ENCODE peak calls at places on chromosomes 11 and 22, in seven cellular contexts. Y is HCT116, I is SK-N-SH, J is K562, P is GM12878, H is H1, K is HepG2. N is an unnamed sample.

GRCh38 chr11:128517457-128518230 is 69.7 kb downstream of the ETS1 start:
- DNase-seq in H (no peak), I (no peak), K (no peak), P (no peak), Y (no peak), J (no peak), N (no peak)

GRCh38 chr11:17743808-17744119 is 9.2 kb downstream of the KCNC1 start:
- DNase-seq in J (no peak), I (no peak), H (no peak), Y (no peak), P (no peak), K (no peak), N (no peak)

GRCh38 chr11:112310867-112311266 is 50.2 kb upstream of the PLET1 start:
- DNase-seq in H (no peak), I (no peak), Y (no peak), P (no peak), J (no peak), K (no peak), N (no peak)

GRCh38 chr11:106471273-106471672 is 393.8 kb downstream of the AASDHPPT start:
- DNase-seq in H (no peak), P (no peak), K (no peak), J (no peak), I (no peak), Y (no peak), N (no peak)

GRCh38 chr11:35933572-35933925 is 10.3 kb upstream of the LDLRAD3 start:
- DNase-seq in P (no peak), K (no peak), J (no peak), H (no peak), I (no peak), Y (no peak), N (no peak)

GRCh38 chr11:14623036-14623435 is 20.6 kb upstream of the PDE3B start:
- DNase-seq in H (no peak), K (no peak), Y (no peak), J (peak), P (no peak), I (no peak), N (no peak)

GRCh38 chr11:134537941-134538340 is 125.9 kb upstream of the B3GAT1 start:
- DNase-seq in H (peak), I (no peak), K (no peak), Y (no peak), P (no peak), J (no peak), N (no peak)

GRCh38 chr11:70399681-70400112 is 1.4 kb downstream of the CTTN start:
- DNase-seq in I (peak), K (peak), J (peak), H (peak), Y (peak), P (no peak), N (peak)

GRCh38 chr11:82547163-82547560 is 186.5 kb downstream of the FAM181B start:
- DNase-seq in P (no peak), Y (no peak), I (no peak), J (no peak), H (no peak), K (no peak), N (no peak)

GRCh38 chr22:41848468-41848867 is 15.6 kb downstream of the SREBF2 start:
- DNase-seq in I (no peak), J (peak), Y (no peak), K (no peak), P (no peak), H (no peak), N (peak)

GRCh38 chr11:14414470-14415461 is 55.8 kb upstream of the RRAS2 start:
- DNase-seq in Y (no peak), K (no peak), J (peak), H (no peak), P (peak), I (no peak), N (no peak)

GRCh38 chr11:19987243-19987870 is 172.9 kb downstream of the DBX1 start:
- DNase-seq in Y (no peak), P (no peak), I (no peak), J (peak), K (no peak), H (no peak), N (no peak)

GRCh38 chr22:38062782-38063181 is 5.6 kb downstream of the PICK1 start:
- DNase-seq in P (no peak), J (no peak), Y (no peak), H (no peak), I (no peak), K (no peak), N (no peak)

GRCh38 chr11:2186669-2187266 is 15.2 kb upstream of the TH start:
- DNase-seq in K (peak), I (peak), H (peak), J (peak), P (no peak), Y (peak), N (peak)

GRCh38 chr11:62909107-62909894 is 11.9 kb downstream of the CHRM1 start:
- DNase-seq in I (peak), H (peak), K (peak), J (peak), Y (peak), P (no peak), N (peak)

GRCh38 chr11:70111269-70112016 is 33.3 kb downstream of the ANO1 start:
- DNase-seq in H (no peak), I (no peak), Y (no peak), J (peak), P (no peak), K (peak), N (peak)

GRCh38 chr11:72630104-72630852 is 43.9 kb downstream of the PDE2A start:
- DNase-seq in I (no peak), K (no peak), P (no peak), H (no peak), J (no peak), Y (no peak), N (no peak)

GRCh38 chr22:34604312-34604711 is 461.6 kb upstream of the ISX start:
- DNase-seq in J (no peak), Y (no peak), I (no peak), K (no peak), H (no peak), P (no peak), N (no peak)

GRCh38 chr11:2196970-2197770 is 25.6 kb upstream of the TH start:
- DNase-seq in H (peak), J (peak), I (peak), K (peak), Y (peak), P (no peak), N (peak)

GRCh38 chr11:101187748-101188147 is 58.1 kb upstream of the PGR start:
- DNase-seq in Y (no peak), P (no peak), K (no peak), H (no peak), J (no peak), I (no peak), N (no peak)

GRCh38 chr22:26476705-26477340 is 6.8 kb downstream of the HPS4 start:
- DNase-seq in Y (no peak), K (peak), P (no peak), J (no peak), I (no peak), H (no peak), N (no peak)

GRCh38 chr11:65132988-65133700 is 1.2 kb downstream of the SYVN1 start:
- DNase-seq in H (peak), P (no peak), I (peak), K (peak), Y (peak), J (peak), N (peak)

GRCh38 chr11:32436751-32437405 is 1.5 kb upstream of the WT1 start:
- DNase-seq in K (no peak), Y (no peak), P (no peak), I (peak), J (no peak), H (peak), N (no peak)

GRCh38 chr11:116929393-116930090 is 92.1 kb upstream of the APOA1 start:
- DNase-seq in J (no peak), Y (no peak), H (no peak), P (no peak), K (peak), I (no peak), N (no peak)

GRCh38 chr22:35629406-35630234 is 12.5 kb upstream of the MB start:
- DNase-seq in H (no peak), J (peak), K (no peak), P (peak), I (no peak), Y (peak), N (peak)

GRCh38 chr11:59611570-59612565 is 3.7 kb downstream of the OSBP start:
- DNase-seq in Y (no peak), K (peak), P (no peak), I (no peak), H (no peak), J (no peak), N (peak)

GRCh38 chr11:66324626-66325025 is 7.8 kb upstream of the CD248 start:
- DNase-seq in K (no peak), Y (no peak), J (no peak), I (peak), H (no peak), P (no peak), N (no peak)

GRCh38 chr11:76234704-76235232 is 28.5 kb upstream of the WNT11 start:
- DNase-seq in J (no peak), P (no peak), K (no peak), Y (no peak), H (peak), I (no peak), N (no peak)

GRCh38 chr22:35684270-35684700 is 33.4 kb upstream of the APOL5 start:
- DNase-seq in Y (no peak), I (no peak), K (peak), J (peak), H (peak), P (no peak), N (no peak)

GRCh38 chr11:10208045-10208674 is 85.9 kb downstream of the SBF2 start:
- DNase-seq in P (peak), J (peak), Y (peak), I (peak), H (no peak), K (peak), N (peak)

GRCh38 chr11:45551181-45551580 is 114.2 kb downstream of the CHST1 start:
- DNase-seq in Y (no peak), J (no peak), I (no peak), P (no peak), K (no peak), H (no peak), N (no peak)

GRCh38 chr11:62340269-62340901 is 3.1 kb downstream of the ASRGL1 start:
- DNase-seq in H (peak), K (peak), I (peak), J (peak), Y (peak), P (peak), N (peak)

GRCh38 chr22:28373841-28374240 is 305.8 kb downstream of the TTC28 start:
- DNase-seq in P (no peak), I (no peak), K (no peak), H (no peak), J (no peak), Y (no peak), N (peak)

GRCh38 chr11:9529333-9529648 is 44.2 kb upstream of the WEE1 start:
- DNase-seq in H (no peak), K (no peak), I (peak), Y (no peak), P (no peak), J (peak), N (no peak)

GRCh38 chr11:28106351-28107043 is 1.5 kb downstream of the KIF18A start:
- DNase-seq in K (no peak), J (no peak), H (no peak), Y (no peak), P (no peak), I (no peak), N (no peak)

GRCh38 chr11:28107331-28107725 is 628 bp downstream of the KIF18A start:
- DNase-seq in P (peak), K (peak), H (no peak), J (peak), Y (no peak), I (peak), N (no peak)

GRCh38 chr11:28104425-28104824 is 3.5 kb downstream of the KIF18A start:
- DNase-seq in K (no peak), I (no peak), P (no peak), J (no peak), H (no peak), Y (no peak), N (no peak)

GRCh38 chr11:28104984-28105383 is 3.0 kb downstream of the KIF18A start:
- DNase-seq in H (no peak), K (no peak), P (no peak), J (no peak), Y (no peak), I (no peak), N (no peak)

GRCh38 chr11:28105869-28106268 is 2.1 kb downstream of the KIF18A start:
- DNase-seq in P (no peak), H (no peak), J (no peak), K (no peak), I (no peak), Y (no peak), N (no peak)
- TF ChIP-seq JUND in P (no peak), H (no peak), J (no peak), K (no peak), I (no peak), Y (peak), N (no peak)

GRCh38 chr22:30423296-30423958 is 2.1 kb upstream of the MTFP1 start:
- DNase-seq in P (no peak), Y (no peak), J (no peak), H (no peak), I (no peak), K (no peak), N (peak)

GRCh38 chr22:30421695-30422480 is 3.7 kb upstream of the MTFP1 start:
- DNase-seq in H (no peak), Y (no peak), P (no peak), I (no peak), K (peak), J (peak), N (no peak)

GRCh38 chr22:30422481-30423295 is 2.9 kb upstream of the MTFP1 start:
- DNase-seq in Y (peak), H (peak), J (peak), K (peak), P (no peak), I (no peak), N (no peak)

GRCh38 chr22:30423959-30424380 is 1.6 kb upstream of the MTFP1 start:
- DNase-seq in I (peak), H (peak), P (peak), J (peak), K (peak), Y (peak), N (peak)

GRCh38 chr22:30420401-30421178 is 5.0 kb upstream of the MTFP1 start:
- DNase-seq in J (peak), P (no peak), I (no peak), H (no peak), K (no peak), Y (no peak), N (no peak)
- TF ChIP-seq JUND in J (no peak), P (no peak), I (no peak), H (no peak), K (no peak), Y (no peak), N (no peak)

GRCh38 chr11:94751806-94752205 is 16.4 kb upstream of the AMOTL1 start:
- DNase-seq in J (no peak), P (no peak), Y (no peak), H (no peak), K (no peak), I (no peak), N (no peak)
- TF ChIP-seq JUND in J (no peak), P (no peak), Y (no peak), H (no peak), K (no peak), I (no peak), N (no peak)

DNA sequence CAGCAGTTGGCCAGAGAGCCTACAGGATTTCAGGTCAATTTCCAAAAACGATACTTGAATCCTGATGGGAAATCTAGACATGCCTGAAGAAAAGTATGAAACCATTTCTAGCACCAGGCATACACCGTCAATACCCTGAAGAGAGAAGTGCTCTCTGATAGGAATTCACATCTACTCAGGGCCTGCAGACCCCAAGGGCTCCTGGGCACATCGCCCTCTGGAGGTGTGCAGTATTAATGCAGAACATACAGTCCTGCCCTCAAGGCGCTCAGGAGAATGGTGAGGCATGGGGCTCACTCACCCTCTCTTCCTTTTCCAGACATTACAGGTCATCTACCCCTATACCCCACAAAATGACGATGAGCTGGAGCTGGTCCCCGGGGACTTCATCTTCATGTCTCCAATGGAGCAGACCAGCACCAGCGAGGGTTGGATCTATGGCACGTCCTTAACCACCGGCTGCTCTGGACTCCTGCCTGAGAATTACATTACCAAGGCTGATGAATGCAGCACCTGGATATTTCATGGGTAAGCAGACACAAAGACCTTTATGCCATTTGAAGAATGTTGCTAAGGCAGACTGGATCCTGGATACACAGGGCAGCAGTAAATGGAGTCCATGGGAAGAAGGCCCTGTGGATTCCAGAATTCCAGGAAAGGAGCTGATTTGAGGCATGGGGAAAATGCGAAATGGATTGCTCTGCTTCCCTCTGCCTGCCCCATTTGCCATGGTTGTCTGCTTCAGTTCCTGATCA is 49.3 kb upstream of the CRTAM start:
- DNase-seq in K (no peak), P (no peak), J (no peak), Y (no peak), H (no peak), I (no peak), N (no peak)
- TF ChIP-seq JUND in K (no peak), P (no peak), J (no peak), Y (no peak), H (no peak), I (no peak), N (no peak)

DNA sequence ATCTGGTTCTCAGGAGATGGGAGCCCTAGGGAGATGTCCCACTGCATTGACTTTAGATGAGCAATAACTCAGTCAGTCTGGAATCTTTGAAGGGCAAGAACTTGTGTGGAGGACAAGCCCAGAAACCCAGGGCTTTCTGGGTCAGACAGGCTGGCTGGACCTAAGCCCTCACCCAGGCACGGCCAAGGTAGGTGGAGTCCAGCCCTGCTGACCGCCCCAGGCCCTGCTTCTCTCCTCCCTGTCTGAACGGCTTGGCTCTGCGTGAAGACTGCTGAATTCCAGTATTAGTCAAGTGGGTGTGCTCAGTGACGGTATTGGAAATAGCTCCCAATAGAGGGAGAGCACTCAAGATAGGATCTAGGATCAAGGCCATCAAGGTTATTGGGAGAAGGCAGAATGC is 6.1 kb downstream of the CXCR5 start:
- DNase-seq in K (no peak), P (no peak), Y (no peak), H (no peak), J (no peak), I (no peak), N (peak)
- TF ChIP-seq JUND in K (no peak), P (no peak), Y (no peak), H (no peak), J (no peak), I (no peak), N (no peak)

GRCh38 chr11:133531971-133532651 is at the start of gene OPCML:
- DNase-seq in K (no peak), P (no peak), Y (no peak), I (no peak), H (peak), J (no peak), N (no peak)
- TF ChIP-seq JUND in K (no peak), P (no peak), Y (no peak), I (no peak), H (no peak), J (no peak), N (no peak)

GRCh38 chr22:21762712-21763581 is 27.4 kb upstream of the YPEL1 start:
- DNase-seq in K (no peak), P (no peak), Y (no peak), H (no peak), J (no peak), I (no peak), N (no peak)
- TF ChIP-seq JUND in K (no peak), P (peak), Y (no peak), H (no peak), J (no peak), I (no peak), N (no peak)

DNA sequence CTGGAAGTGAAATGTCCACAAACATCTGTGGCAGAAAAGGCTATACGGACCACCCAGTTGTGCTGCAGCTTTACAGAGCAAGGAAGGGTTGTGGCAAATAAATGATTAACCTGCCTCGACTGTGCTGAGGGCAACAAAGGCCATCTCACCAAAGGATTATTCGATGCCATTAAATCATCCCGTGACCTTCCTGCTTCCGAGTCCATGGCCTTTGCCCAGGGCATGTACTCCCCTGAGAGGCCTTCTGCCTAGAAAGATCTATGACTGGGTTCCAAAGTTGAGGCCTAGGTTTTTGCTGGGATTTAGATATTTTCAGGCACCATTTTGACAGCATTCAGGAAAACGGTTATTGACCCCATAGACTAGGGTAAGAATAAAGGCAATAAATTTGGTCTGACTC is 9.2 kb downstream of the CDPF1 start:
- DNase-seq in J (no peak), H (no peak), I (peak), K (no peak), Y (no peak), P (no peak), N (no peak)
- TF ChIP-seq JUND in J (no peak), H (no peak), I (no peak), K (no peak), Y (no peak), P (no peak), N (no peak)